ENCODE peak calls at places on chromosomes 5 and 9, in five cellular contexts. X, K, R, B and A are unnamed samples.

GRCh38 chr5:132387649-132388117 is 18.2 kb downstream of the SLC22A5 start:
- DNase-seq in K (no peak), R (no peak), B (no peak), X (peak), A (no peak)

GRCh38 chr9:128920381-128921058 is at the start of gene PHYHD1:
- DNase-seq in R (no peak), X (peak), B (peak), K (no peak), A (peak)

GRCh38 chr5:172150514-172151425 is 37.3 kb downstream of the STK10 start:
- DNase-seq in R (no peak), K (no peak), X (no peak), B (no peak), A (no peak)

GRCh38 chr9:134419684-134420076 is 93.4 kb downstream of the RXRA start:
- DNase-seq in R (no peak), B (no peak), K (peak), X (no peak), A (no peak)

GRCh38 chr5:176608937-176609723 is 826 bp downstream of the GPRIN1 start:
- DNase-seq in B (no peak), K (no peak), R (no peak), X (no peak), A (peak)

GRCh38 chr5:71533142-71533541 is 54.0 kb upstream of the MCCC2 start:
- DNase-seq in K (no peak), R (no peak), X (no peak), B (no peak), A (no peak)

GRCh38 chr5:143679777-143680176 is 132.2 kb upstream of the HMHB1 start:
- DNase-seq in K (no peak), R (no peak), B (no peak), X (no peak), A (no peak)

GRCh38 chr5:110258460-110258859 is 468.0 kb downstream of the TMEM232 start:
- DNase-seq in X (peak), K (no peak), B (no peak), R (no peak), A (no peak)

GRCh38 chr5:124461857-124462423 is 284.5 kb downstream of the ZNF608 start:
- DNase-seq in R (no peak), X (no peak), K (no peak), B (no peak), A (no peak)

GRCh38 chr5:52948418-52949076 is 40.6 kb upstream of the ITGA2 start:
- DNase-seq in K (peak), B (peak), R (peak), X (peak), A (peak)